ENCODE peak calls at places on chromosomes 4 and X, in ten cellular contexts. D, W, N, Y, G, F, T, I, Q and O are unnamed samples. For H3K4me1, the result is how much of the 10 kb centered on the place peaks cover.

GRCh38 chrX:21374163-21374993 is at the start of gene CNKSR2:
- DNase-seq in D (peak), W (peak), N (peak), Y (peak), G (peak), F (no peak), T (peak), I (no peak), Q (peak), O (no peak)

GRCh38 chr4:74158561-74159396 is 861 bp downstream of the MTHFD2L start:
- DNase-seq in D (no peak), W (peak), N (peak), Y (no peak), G (no peak), F (peak), T (peak), I (no peak), Q (peak), O (no peak)

GRCh38 chr4:15907430-15907829 is 31.1 kb downstream of the FGFBP1 start:
- DNase-seq in D (peak), W (no peak), N (no peak), Y (no peak), G (no peak), F (no peak), T (no peak), I (no peak), Q (no peak), O (no peak)

GRCh38 chr4:128776794-128777216 is 32.7 kb upstream of the JADE1 start:
- DNase-seq in D (no peak), W (no peak), N (peak), Y (peak), G (no peak), F (no peak), T (peak), I (peak), Q (peak), O (peak)

GRCh38 chr4:186570193-186570996 is 15.0 kb upstream of the MTNR1A start:
- DNase-seq in D (no peak), W (no peak), N (no peak), Y (no peak), G (no peak), F (no peak), T (peak), I (no peak), Q (peak), O (no peak)

GRCh38 chr4:174394915-174395314 is 111.2 kb downstream of the CEP44 start:
- DNase-seq in D (no peak), W (no peak), N (peak), Y (no peak), G (no peak), F (no peak), T (peak), I (no peak), Q (peak), O (no peak)

GRCh38 chr4:52751349-52751911 is at the start of gene ERVMER34-1:
- DNase-seq in D (peak), W (peak), N (peak), Y (peak), G (no peak), F (no peak), T (peak), I (peak), Q (peak), O (no peak)

GRCh38 chr4:157700898-157701694 is 471.7 kb downstream of the GASK1B start:
- DNase-seq in D (no peak), W (peak), N (no peak), Y (no peak), G (no peak), F (no peak), T (no peak), I (no peak), Q (no peak), O (no peak)

GRCh38 chr4:20367446-20367845 is 115.7 kb downstream of the SLIT2 start:
- DNase-seq in D (no peak), W (no peak), N (no peak), Y (no peak), G (no peak), F (no peak), T (no peak), I (no peak), Q (no peak), O (no peak)

GRCh38 chr4:34271479-34272355 is 1972.6 kb downstream of the ARAP2 start:
- DNase-seq in D (no peak), W (no peak), N (peak), Y (no peak), G (no peak), F (no peak), T (no peak), I (no peak), Q (no peak), O (no peak)

GRCh38 chrX:15416133-15416993 is 32.1 kb upstream of the VEGFD start:
- DNase-seq in D (no peak), W (peak), N (no peak), Y (no peak), G (no peak), F (no peak), T (peak), I (no peak), Q (no peak), O (no peak)

GRCh38 chrX:109856974-109857373 is 123.9 kb upstream of the ACSL4 start:
- DNase-seq in D (peak), W (no peak), N (peak), Y (no peak), G (no peak), F (peak), T (peak), I (no peak), Q (no peak), O (no peak)

GRCh38 chr4:48899950-48900349 is 6.6 kb downstream of the OCIAD2 start:
- DNase-seq in D (no peak), W (no peak), N (no peak), Y (no peak), G (no peak), F (no peak), T (no peak), I (no peak), Q (peak), O (no peak)

GRCh38 chr4:169621754-169622481 is 1.5 kb downstream of the CLCN3 start:
- DNase-seq in D (peak), W (no peak), N (peak), Y (no peak), G (no peak), F (peak), T (peak), I (no peak), Q (peak), O (no peak)

GRCh38 chrX:51641421-51642021 is 22.8 kb upstream of the CENPVL3 start:
- DNase-seq in D (peak), W (peak), N (peak), Y (no peak), G (no peak), F (peak), T (peak), I (no peak), Q (peak), O (no peak)

GRCh38 chr4:98653006-98653405 is 5.4 kb downstream of the TSPAN5 start:
- DNase-seq in D (no peak), W (no peak), N (peak), Y (no peak), G (no peak), F (no peak), T (no peak), I (no peak), Q (no peak), O (no peak)

DNA sequence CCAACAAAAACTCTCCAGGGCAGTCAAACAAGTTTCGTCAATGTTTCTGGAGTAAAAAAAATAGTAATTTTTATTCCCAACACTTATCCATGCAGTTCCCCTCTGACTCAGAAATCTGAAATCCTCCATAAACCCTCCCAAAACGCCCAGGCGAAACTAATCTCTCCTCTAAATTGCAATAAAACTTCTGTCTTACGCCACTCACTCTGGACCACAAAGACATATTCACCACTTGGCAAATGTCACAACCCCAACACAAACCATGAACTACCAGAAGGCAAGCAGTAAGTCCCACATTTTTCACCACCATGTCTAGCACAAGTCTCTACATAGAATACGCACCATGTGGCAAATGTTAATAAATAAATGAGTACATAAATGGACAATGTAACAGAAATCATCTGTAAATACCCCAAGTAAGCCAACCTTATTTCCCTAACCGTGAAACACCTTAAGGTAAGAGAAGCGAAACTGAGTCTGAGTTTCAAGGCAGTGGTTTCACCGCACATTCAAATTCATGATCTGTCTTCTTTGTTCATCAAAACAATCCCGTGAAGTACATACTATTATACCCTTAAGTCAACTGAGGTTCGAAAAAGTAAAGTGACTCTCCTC is 1.6 kb downstream of the PAPSS1 start:
- DNase-seq in D (no peak), W (no peak), N (peak), Y (no peak), G (no peak), F (peak), T (no peak), I (no peak), Q (peak), O (no peak)
- H3K4me3 ChIP-seq in D (peak), W (no peak), N (peak), Y (no peak), G (peak), F (peak), T (peak), I (no peak), Q (no peak), O (no peak)

DNA sequence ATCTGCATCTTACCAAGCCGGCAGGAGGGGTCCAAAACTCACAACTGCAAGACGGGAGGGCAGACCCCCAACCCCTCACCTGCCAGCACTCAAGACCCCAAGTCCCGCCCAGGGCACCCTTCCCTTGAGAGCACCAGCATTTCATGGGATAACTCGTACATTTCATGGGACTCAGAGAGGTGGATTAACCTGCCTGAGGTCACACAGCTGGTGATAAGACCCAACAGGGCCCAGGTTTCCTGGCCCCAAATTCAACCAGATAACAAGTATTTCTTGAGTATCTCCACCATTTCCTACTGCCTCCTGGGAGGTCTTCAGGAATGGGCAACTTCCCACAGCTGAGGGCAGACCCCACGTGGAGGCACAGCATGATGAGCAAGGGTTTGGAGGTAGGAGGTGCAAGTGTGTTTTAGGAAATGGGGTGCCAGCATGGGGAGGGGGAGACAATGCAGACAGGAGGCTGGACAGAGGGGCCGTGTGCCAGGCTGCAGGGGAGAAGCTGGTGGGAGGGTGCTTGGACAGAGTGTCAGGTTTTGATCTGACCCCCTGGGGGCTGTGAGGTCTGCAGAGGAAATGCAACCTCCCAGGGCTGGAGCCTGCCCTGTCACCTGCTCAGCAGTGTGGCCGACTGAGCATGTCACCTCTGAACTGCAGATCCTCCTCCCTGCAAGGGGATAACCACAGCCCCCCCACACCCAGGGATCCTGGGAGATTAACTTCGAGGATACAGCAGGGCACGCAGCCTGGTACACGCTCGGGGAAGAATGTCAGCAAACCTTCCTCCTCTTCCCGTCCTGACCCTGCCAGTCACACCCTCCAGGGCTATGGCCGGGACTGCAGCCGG is 4.4 kb downstream of the ADRA2C start:
- DNase-seq in D (no peak), W (peak), N (no peak), Y (no peak), G (no peak), F (peak), T (no peak), I (no peak), Q (no peak), O (no peak)
- H3K4me1 ChIP-seq in D (under half), W (under half), N (under half), Y (under half), G (under half), F (under half), T (under half), I (under half), Q (under half), O (under half)

DNA sequence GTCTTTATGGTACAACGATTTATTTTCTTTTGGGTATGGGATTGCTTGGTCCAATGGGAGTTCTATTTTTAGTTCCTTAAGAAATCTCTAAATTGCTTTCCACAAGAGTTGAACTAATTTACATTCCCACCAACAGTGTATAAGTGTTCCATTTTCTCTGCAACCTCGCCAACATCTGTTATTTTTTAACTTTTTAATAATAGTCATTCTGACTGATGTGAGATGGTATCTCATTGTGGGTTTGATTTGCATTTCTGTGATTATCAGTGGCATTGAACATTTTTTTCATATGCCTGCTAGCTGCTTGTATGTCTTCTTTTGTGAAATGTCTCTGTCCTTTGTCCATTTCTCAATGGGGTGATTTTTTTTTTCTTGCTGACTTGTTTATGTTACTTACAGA is 42.8 kb downstream of the UCHL1 start:
- DNase-seq in D (no peak), W (no peak), N (no peak), Y (no peak), G (no peak), F (no peak), T (no peak), I (no peak), Q (peak), O (no peak)
- H3K4me3 ChIP-seq in D (no peak), W (no peak), N (no peak), Y (no peak), G (no peak), F (no peak), T (no peak), I (no peak), Q (no peak), O (no peak)

DNA sequence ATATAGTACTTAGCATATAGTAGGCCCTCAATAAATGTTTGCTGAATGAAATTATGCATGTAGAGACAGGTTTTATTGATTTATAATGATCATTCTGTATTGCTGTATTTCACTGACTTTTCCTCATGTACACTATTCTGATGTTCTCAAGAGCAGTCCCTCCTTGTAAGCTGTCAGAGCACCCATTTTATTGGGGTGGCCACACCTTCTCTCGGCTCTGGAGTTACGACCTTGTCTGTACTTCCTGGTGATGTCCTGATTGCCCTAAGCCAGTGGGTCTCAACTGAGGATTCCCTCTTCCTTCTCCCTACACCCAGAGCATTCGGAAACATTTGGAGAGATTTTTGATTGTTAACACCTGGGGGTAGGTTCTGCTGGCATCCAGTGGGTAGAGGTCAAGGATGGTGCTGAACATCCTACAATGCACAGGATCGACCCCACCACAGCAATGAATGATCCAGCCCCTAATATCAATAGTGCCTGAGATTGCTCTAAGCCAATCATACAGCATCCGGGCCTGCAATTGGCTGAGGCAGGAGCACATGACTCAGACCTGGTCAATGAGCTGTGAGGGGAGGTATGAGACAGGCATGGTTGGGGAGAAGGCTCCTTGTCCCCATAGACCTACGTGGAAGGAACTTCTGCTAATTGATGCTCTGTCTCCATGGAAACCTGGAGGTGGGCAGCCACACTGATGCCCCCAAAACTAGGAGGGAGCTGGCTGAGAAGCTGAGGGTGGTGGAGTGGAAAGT is 58.8 kb downstream of the CLDN34 start:
- DNase-seq in D (no peak), W (no peak), N (no peak), Y (peak), G (no peak), F (no peak), T (no peak), I (no peak), Q (no peak), O (no peak)
- H3K4me1 ChIP-seq in D (under half), W (under half), N (under half), Y (under half), G (under half), F (under half), T (half or more), I (under half), Q (under half), O (under half)

GRCh38 chr4:145719752-145720624 is 40.0 kb downstream of the C4orf51 start:
- DNase-seq in D (no peak), W (no peak), N (no peak), Y (no peak), G (no peak), F (no peak), T (no peak), I (no peak), Q (no peak), O (no peak)

GRCh38 chr4:145722561-145722960 is 42.6 kb downstream of the C4orf51 start:
- DNase-seq in D (no peak), W (no peak), N (no peak), Y (no peak), G (no peak), F (no peak), T (no peak), I (no peak), Q (no peak), O (no peak)

GRCh38 chr4:145716200-145716599 is 36.3 kb downstream of the C4orf51 start:
- DNase-seq in D (no peak), W (peak), N (peak), Y (no peak), G (no peak), F (no peak), T (no peak), I (no peak), Q (no peak), O (no peak)

GRCh38 chr4:145720656-145721055 is 40.7 kb downstream of the C4orf51 start:
- DNase-seq in D (no peak), W (no peak), N (no peak), Y (no peak), G (no peak), F (no peak), T (no peak), I (no peak), Q (no peak), O (no peak)

DNA sequence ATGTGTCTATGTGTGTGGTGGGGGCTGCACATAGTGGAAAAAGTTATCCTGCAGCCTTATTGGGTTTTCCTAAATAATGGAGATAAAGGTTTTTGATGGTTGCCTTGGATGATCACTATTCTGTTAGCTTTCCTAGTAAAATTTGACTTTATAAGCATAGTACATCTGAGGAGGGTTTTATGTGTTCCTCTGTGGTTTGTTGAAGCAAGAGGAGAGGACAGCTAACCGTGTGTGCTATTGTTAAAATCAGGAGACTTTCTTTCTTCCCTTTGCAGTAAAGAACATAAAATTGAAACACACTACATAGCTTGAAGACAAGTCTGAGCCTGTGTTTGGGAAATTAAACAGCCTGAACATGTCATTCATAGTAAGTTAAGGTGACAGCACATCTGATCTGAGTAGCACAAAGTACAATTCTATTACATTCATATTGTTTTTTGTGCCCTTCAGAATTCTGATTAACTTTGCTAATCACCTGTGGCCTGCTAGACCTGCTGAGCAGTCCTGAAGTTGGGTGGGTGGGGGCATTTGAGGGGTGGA is 36.8 kb downstream of the C4orf51 start:
- DNase-seq in D (no peak), W (no peak), N (no peak), Y (no peak), G (no peak), F (no peak), T (no peak), I (no peak), Q (no peak), O (no peak)
- H3K4me3 ChIP-seq in D (no peak), W (no peak), N (no peak), Y (no peak), G (no peak), F (no peak), T (no peak), I (no peak), Q (no peak), O (no peak)

DNA sequence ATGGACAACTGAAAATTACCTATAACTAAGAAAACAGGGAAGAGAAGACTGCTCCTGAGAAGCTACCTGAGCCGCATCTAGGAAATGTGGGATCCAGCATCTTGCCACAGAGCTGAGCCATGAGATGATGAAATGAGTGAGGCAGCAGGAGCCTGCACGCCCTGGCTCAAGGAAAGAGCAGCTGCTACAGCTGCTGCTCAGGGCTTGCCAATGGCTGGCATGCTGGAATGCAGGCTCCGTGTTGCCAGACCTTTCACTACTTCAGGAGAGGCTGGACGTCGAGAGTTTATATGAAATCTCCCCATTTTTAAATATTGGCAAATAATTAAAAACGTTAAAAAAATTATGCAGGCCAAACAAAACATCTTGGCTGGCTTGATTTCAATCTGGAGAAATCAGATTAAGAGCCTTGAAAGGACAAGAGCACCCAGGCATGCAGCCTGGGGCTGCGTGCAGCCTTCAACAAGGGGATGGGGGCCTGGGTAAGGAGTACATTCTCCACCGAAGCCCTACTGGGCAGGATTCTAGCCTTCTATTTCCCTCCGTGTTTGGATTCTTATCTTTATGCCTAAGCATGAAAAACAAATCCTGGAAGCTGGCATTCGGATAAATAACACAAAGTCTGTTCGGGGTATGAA is 227.6 kb downstream of the NR3C2 start:
- DNase-seq in D (no peak), W (no peak), N (no peak), Y (peak), G (no peak), F (no peak), T (no peak), I (no peak), Q (no peak), O (no peak)
- H3K4me1 ChIP-seq in D (under half), W (under half), N (under half), Y (under half), G (under half), F (under half), T (under half), I (under half), Q (under half), O (under half)

GRCh38 chr4:6875431-6875831 is 34.2 kb upstream of the TBC1D14 start:
- DNase-seq in D (no peak), W (no peak), N (no peak), Y (no peak), G (no peak), F (peak), T (no peak), I (no peak), Q (no peak), O (no peak)
- H3K4me3 ChIP-seq in D (no peak), W (no peak), N (no peak), Y (no peak), G (no peak), F (no peak), T (no peak), I (no peak), Q (no peak), O (no peak)

GRCh38 chr4:86963697-86964096 is 28.9 kb downstream of the AFF1 start:
- DNase-seq in D (no peak), W (no peak), N (peak), Y (no peak), G (no peak), F (no peak), T (peak), I (no peak), Q (peak), O (no peak)
- H3K4me1 ChIP-seq in D (under half), W (under half), N (under half), Y (under half), G (under half), F (half or more), T (half or more), I (under half), Q (under half), O (under half)

GRCh38 chr4:54234497-54235205 is 5.6 kb downstream of the PDGFRA start:
- DNase-seq in D (peak), W (peak), N (no peak), Y (no peak), G (no peak), F (no peak), T (no peak), I (no peak), Q (no peak), O (no peak)
- H3K4me3 ChIP-seq in D (peak), W (no peak), N (peak), Y (peak), G (peak), F (no peak), T (peak), I (peak), Q (no peak), O (no peak)